ENCODE peak calls at places on chromosomes 3 and 15, in seven cellular contexts. One of them, this sample, is unnamed.

GRCh38 chr3:116691041-116691440 is 18.5 kb upstream of the TUSC7 start:
- DNase-seq in K562: no peak
- DNase-seq in A549: no peak
- DNase-seq in left ventricle myocardium inferior: no peak
- DNase-seq in CD8-positive, alpha-beta T cell: no peak
- DNase-seq in lung: no peak
- DNase-seq in thoracic aorta: no peak
- DNase-seq in this sample: no peak

GRCh38 chr15:42065008-42065407 is 29.4 kb downstream of the PLA2G4D start:
- DNase-seq in CD8-positive, alpha-beta T cell: peak; percentile 6
- DNase-seq in left ventricle myocardium inferior: no peak
- DNase-seq in K562: no peak
- DNase-seq in lung: no peak
- DNase-seq in A549: no peak
- DNase-seq in thoracic aorta: no peak
- DNase-seq in this sample: no peak

GRCh38 chr3:36178018-36178417 is 202.3 kb upstream of the STAC start:
- DNase-seq in CD8-positive, alpha-beta T cell: no peak
- DNase-seq in thoracic aorta: no peak
- DNase-seq in left ventricle myocardium inferior: no peak
- DNase-seq in K562: no peak
- DNase-seq in A549: no peak
- DNase-seq in lung: no peak
- DNase-seq in this sample: no peak

GRCh38 chr15:51768018-51768417 is 16.6 kb downstream of the TMOD2 start:
- DNase-seq in left ventricle myocardium inferior: no peak
- DNase-seq in CD8-positive, alpha-beta T cell: no peak
- DNase-seq in A549: no peak
- DNase-seq in lung: no peak
- DNase-seq in thoracic aorta: no peak
- DNase-seq in K562: no peak
- DNase-seq in this sample: no peak

GRCh38 chr15:92984161-92984560 is 84.0 kb downstream of the CHD2 start:
- DNase-seq in thoracic aorta: no peak
- DNase-seq in K562: no peak
- DNase-seq in lung: no peak
- DNase-seq in A549: no peak
- DNase-seq in left ventricle myocardium inferior: no peak
- DNase-seq in CD8-positive, alpha-beta T cell: no peak
- DNase-seq in this sample: no peak

GRCh38 chr15:92109485-92109884 is 256.0 kb downstream of the SLCO3A1 start:
- DNase-seq in A549: no peak
- DNase-seq in lung: no peak
- DNase-seq in thoracic aorta: no peak
- DNase-seq in K562: no peak
- DNase-seq in left ventricle myocardium inferior: no peak
- DNase-seq in CD8-positive, alpha-beta T cell: no peak
- DNase-seq in this sample: no peak

GRCh38 chr15:52789008-52789600 is 1.0 kb downstream of the ONECUT1 start:
- DNase-seq in A549: no peak
- DNase-seq in CD8-positive, alpha-beta T cell: no peak
- DNase-seq in thoracic aorta: no peak
- DNase-seq in left ventricle myocardium inferior: no peak
- DNase-seq in K562: no peak
- DNase-seq in lung: no peak
- DNase-seq in this sample: no peak

GRCh38 chr3:158845748-158846350 is 44.0 kb downstream of the MFSD1 start:
- DNase-seq in left ventricle myocardium inferior: no peak
- DNase-seq in A549: peak; percentile 49
- DNase-seq in K562: peak; percentile 70
- DNase-seq in thoracic aorta: no peak
- DNase-seq in CD8-positive, alpha-beta T cell: peak; percentile 17
- DNase-seq in lung: no peak
- DNase-seq in this sample: peak; percentile 64

GRCh38 chr3:138202945-138203701 is 16.0 kb downstream of the ARMC8 start:
- DNase-seq in left ventricle myocardium inferior: no peak
- DNase-seq in thoracic aorta: no peak
- DNase-seq in lung: no peak
- DNase-seq in A549: no peak
- DNase-seq in CD8-positive, alpha-beta T cell: no peak
- DNase-seq in K562: no peak
- DNase-seq in this sample: no peak

GRCh38 chr15:60137711-60138396 is 133.7 kb downstream of the FOXB1 start:
- DNase-seq in lung: no peak
- DNase-seq in thoracic aorta: no peak
- DNase-seq in A549: no peak
- DNase-seq in K562: no peak
- DNase-seq in left ventricle myocardium inferior: no peak
- DNase-seq in CD8-positive, alpha-beta T cell: no peak
- DNase-seq in this sample: peak; percentile 29
- TF ChIP-seq CTCF in lung: no peak
- TF ChIP-seq CTCF in thoracic aorta: no peak
- TF ChIP-seq CTCF in A549: no peak
- TF ChIP-seq CTCF in K562: no peak
- TF ChIP-seq CTCF in left ventricle myocardium inferior: no peak
- TF ChIP-seq CTCF in CD8-positive, alpha-beta T cell: no peak
- TF ChIP-seq CTCF in this sample: no peak

GRCh38 chr15:68235022-68235421 is 5.5 kb upstream of the CLN6 start:
- DNase-seq in K562: no peak
- DNase-seq in A549: no peak
- DNase-seq in left ventricle myocardium inferior: no peak
- DNase-seq in thoracic aorta: no peak
- DNase-seq in CD8-positive, alpha-beta T cell: no peak
- DNase-seq in lung: no peak
- DNase-seq in this sample: no peak

GRCh38 chr15:68241088-68241935 is 11.8 kb upstream of the CLN6 start:
- DNase-seq in lung: no peak
- DNase-seq in K562: no peak
- DNase-seq in thoracic aorta: no peak
- DNase-seq in A549: no peak
- DNase-seq in left ventricle myocardium inferior: no peak
- DNase-seq in CD8-positive, alpha-beta T cell: no peak
- DNase-seq in this sample: no peak

GRCh38 chr15:68234060-68234459 is 4.5 kb upstream of the CLN6 start:
- DNase-seq in CD8-positive, alpha-beta T cell: no peak
- DNase-seq in lung: no peak
- DNase-seq in K562: no peak
- DNase-seq in A549: no peak
- DNase-seq in thoracic aorta: no peak
- DNase-seq in left ventricle myocardium inferior: no peak
- DNase-seq in this sample: no peak

GRCh38 chr15:68244235-68244634 is 14.7 kb upstream of the CLN6 start:
- DNase-seq in lung: no peak
- DNase-seq in thoracic aorta: no peak
- DNase-seq in CD8-positive, alpha-beta T cell: no peak
- DNase-seq in A549: no peak
- DNase-seq in left ventricle myocardium inferior: no peak
- DNase-seq in K562: no peak
- DNase-seq in this sample: no peak

GRCh38 chr15:68239025-68239424 is 9.5 kb upstream of the CLN6 start:
- DNase-seq in left ventricle myocardium inferior: no peak
- DNase-seq in lung: no peak
- DNase-seq in CD8-positive, alpha-beta T cell: no peak
- DNase-seq in K562: no peak
- DNase-seq in thoracic aorta: no peak
- DNase-seq in A549: no peak
- DNase-seq in this sample: no peak
- H3K27ac ChIP-seq in left ventricle myocardium inferior: no peak overlapping the region
- H3K27ac ChIP-seq in lung: no peak overlapping the region
- H3K27ac ChIP-seq in CD8-positive, alpha-beta T cell: no peak overlapping the region
- H3K27ac ChIP-seq in K562: no peak overlapping the region
- H3K27ac ChIP-seq in thoracic aorta: no peak overlapping the region
- H3K27ac ChIP-seq in A549: no peak overlapping the region
- H3K27ac ChIP-seq in this sample: no peak overlapping the region

GRCh38 chr15:60932051-60932915 is 296.8 kb downstream of the RORA start:
- DNase-seq in K562: no peak
- DNase-seq in left ventricle myocardium inferior: no peak
- DNase-seq in CD8-positive, alpha-beta T cell: peak; percentile 60
- DNase-seq in A549: peak; percentile 58
- DNase-seq in thoracic aorta: peak; percentile 42
- DNase-seq in lung: peak; percentile 36
- DNase-seq in this sample: peak; percentile 99
- TF ChIP-seq CTCF in K562: no peak
- TF ChIP-seq CTCF in left ventricle myocardium inferior: peak; percentile 26
- TF ChIP-seq CTCF in CD8-positive, alpha-beta T cell: no peak
- TF ChIP-seq CTCF in A549: peak; percentile 22
- TF ChIP-seq CTCF in thoracic aorta: no peak
- TF ChIP-seq CTCF in lung: no peak
- TF ChIP-seq CTCF in this sample: peak; percentile 85

GRCh38 chr3:11699083-11699427 is 55.3 kb upstream of the VGLL4 start:
- DNase-seq in K562: no peak
- DNase-seq in thoracic aorta: no peak
- DNase-seq in left ventricle myocardium inferior: no peak
- DNase-seq in CD8-positive, alpha-beta T cell: no peak
- DNase-seq in lung: no peak
- DNase-seq in A549: no peak
- DNase-seq in this sample: peak; percentile 22
- H3K27ac ChIP-seq in K562: no peak overlapping the region
- H3K27ac ChIP-seq in thoracic aorta: peak overlapping the region; percentile 14
- H3K27ac ChIP-seq in left ventricle myocardium inferior: no peak overlapping the region
- H3K27ac ChIP-seq in CD8-positive, alpha-beta T cell: no peak overlapping the region
- H3K27ac ChIP-seq in lung: no peak overlapping the region
- H3K27ac ChIP-seq in A549: no peak overlapping the region
- H3K27ac ChIP-seq in this sample: peak overlapping the region; percentile 58

DNA sequence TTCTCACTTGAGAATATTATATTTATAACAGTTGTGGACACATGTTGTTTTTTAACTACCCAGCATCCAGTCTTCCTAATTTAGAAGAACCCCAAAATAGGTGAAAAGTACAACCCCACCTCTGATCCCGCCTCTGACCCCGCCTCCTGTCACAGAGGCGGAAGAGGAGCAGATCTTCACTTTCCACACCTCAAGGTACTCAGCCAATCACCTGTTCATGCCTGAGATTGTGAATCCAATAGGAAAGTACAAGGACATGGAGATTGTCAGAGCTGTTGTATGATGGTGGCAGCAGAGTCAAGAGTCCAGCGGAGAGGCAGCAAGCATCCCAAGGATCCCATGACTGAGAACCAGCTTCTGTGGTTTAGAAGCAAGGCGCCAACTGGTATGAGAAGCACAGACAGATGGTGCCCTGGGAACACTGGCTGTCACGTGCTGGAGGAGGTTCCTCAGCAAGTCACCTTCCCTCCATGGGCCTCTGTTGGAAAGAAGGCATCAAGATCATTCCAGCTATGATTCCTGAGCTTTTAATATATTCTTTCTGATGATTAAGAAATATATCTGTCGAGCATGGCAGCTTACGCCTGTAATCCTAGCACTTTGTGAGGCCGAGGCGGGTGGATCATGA is 94.0 kb downstream of the CPN2 start:
- DNase-seq in thoracic aorta: no peak
- DNase-seq in left ventricle myocardium inferior: no peak
- DNase-seq in K562: peak; percentile 45
- DNase-seq in lung: no peak
- DNase-seq in A549: no peak
- DNase-seq in CD8-positive, alpha-beta T cell: no peak
- DNase-seq in this sample: no peak
- TF ChIP-seq CTCF in thoracic aorta: no peak
- TF ChIP-seq CTCF in left ventricle myocardium inferior: no peak
- TF ChIP-seq CTCF in K562: no peak
- TF ChIP-seq CTCF in lung: no peak
- TF ChIP-seq CTCF in A549: no peak
- TF ChIP-seq CTCF in CD8-positive, alpha-beta T cell: no peak
- TF ChIP-seq CTCF in this sample: no peak

GRCh38 chr3:129650256-129650872 is 43.9 kb upstream of the PLXND1 start:
- DNase-seq in lung: peak; percentile 79
- DNase-seq in K562: peak; percentile 60
- DNase-seq in left ventricle myocardium inferior: peak; percentile 47
- DNase-seq in CD8-positive, alpha-beta T cell: peak; percentile 57
- DNase-seq in A549: peak; percentile 75
- DNase-seq in thoracic aorta: peak; percentile 49
- DNase-seq in this sample: peak; percentile 55

GRCh38 chr3:129655326-129655725 is 48.9 kb upstream of the PLXND1 start:
- DNase-seq in K562: no peak
- DNase-seq in left ventricle myocardium inferior: no peak
- DNase-seq in CD8-positive, alpha-beta T cell: no peak
- DNase-seq in thoracic aorta: no peak
- DNase-seq in A549: no peak
- DNase-seq in lung: no peak
- DNase-seq in this sample: no peak

GRCh38 chr3:129654126-129654525 is 47.6 kb upstream of the PLXND1 start:
- DNase-seq in CD8-positive, alpha-beta T cell: no peak
- DNase-seq in K562: no peak
- DNase-seq in left ventricle myocardium inferior: no peak
- DNase-seq in thoracic aorta: no peak
- DNase-seq in lung: no peak
- DNase-seq in A549: no peak
- DNase-seq in this sample: no peak

GRCh38 chr3:129651316-129652202 is 45.1 kb upstream of the PLXND1 start:
- DNase-seq in CD8-positive, alpha-beta T cell: no peak
- DNase-seq in K562: no peak
- DNase-seq in lung: no peak
- DNase-seq in left ventricle myocardium inferior: no peak
- DNase-seq in thoracic aorta: no peak
- DNase-seq in A549: peak; percentile 90
- DNase-seq in this sample: peak; percentile 73

GRCh38 chr3:129653019-129653418 is 46.5 kb upstream of the PLXND1 start:
- DNase-seq in CD8-positive, alpha-beta T cell: no peak
- DNase-seq in thoracic aorta: no peak
- DNase-seq in K562: no peak
- DNase-seq in lung: no peak
- DNase-seq in A549: no peak
- DNase-seq in left ventricle myocardium inferior: no peak
- DNase-seq in this sample: no peak
- H3K27ac ChIP-seq in CD8-positive, alpha-beta T cell: no peak overlapping the region
- H3K27ac ChIP-seq in thoracic aorta: no peak overlapping the region
- H3K27ac ChIP-seq in K562: no peak overlapping the region
- H3K27ac ChIP-seq in lung: no peak overlapping the region
- H3K27ac ChIP-seq in A549: peak overlapping the region; percentile 93
- H3K27ac ChIP-seq in left ventricle myocardium inferior: no peak overlapping the region
- H3K27ac ChIP-seq in this sample: peak overlapping the region; percentile 44

GRCh38 chr3:32778389-32778788 is 39.4 kb upstream of the TRIM71 start:
- DNase-seq in CD8-positive, alpha-beta T cell: no peak
- DNase-seq in lung: no peak
- DNase-seq in thoracic aorta: no peak
- DNase-seq in K562: no peak
- DNase-seq in A549: no peak
- DNase-seq in left ventricle myocardium inferior: no peak
- DNase-seq in this sample: no peak
- TF ChIP-seq CTCF in CD8-positive, alpha-beta T cell: no peak
- TF ChIP-seq CTCF in lung: no peak
- TF ChIP-seq CTCF in thoracic aorta: no peak
- TF ChIP-seq CTCF in K562: no peak
- TF ChIP-seq CTCF in A549: no peak
- TF ChIP-seq CTCF in left ventricle myocardium inferior: no peak
- TF ChIP-seq CTCF in this sample: no peak